ENCODE peak calls at places on chromosomes 4 and X, in eight cellular contexts. D is fibroblast of lung, E is GM12865, G is GM23338, V is cardiac fibroblast, B is IMR-90, X is ovary, I is AG10803. P is an unnamed sample.

GRCh38 chr4:48268956-48269860 is at the start of gene TEC:
- DNase-seq in B (no peak), V (peak; percentile 21), E (peak; percentile 66), X (peak; percentile 20), I (peak; percentile 5), G (peak; percentile 80), D (peak; percentile 21), P (peak; percentile 89)

GRCh38 chrX:41137589-41137988 is 52.3 kb downstream of the USP9X start:
- DNase-seq in D (peak; percentile 12), I (no peak), X (no peak), V (no peak), G (peak; percentile 20), E (no peak), B (peak; percentile 19), P (no peak)

GRCh38 chr4:26288308-26288982 is 32.4 kb upstream of the RBPJ start:
- DNase-seq in E (peak; percentile 86), B (peak; percentile 77), X (no peak), I (peak; percentile 66), V (peak; percentile 77), G (no peak), D (peak; percentile 55), P (no peak)

GRCh38 chrX:107683124-107683895 is 55.0 kb downstream of the PRPS1 start:
- DNase-seq in G (no peak), B (no peak), V (peak; percentile 39), E (no peak), D (no peak), X (peak; percentile 38), I (no peak), P (peak; percentile 38)

GRCh38 chrX:150363561-150364346 is 637 bp downstream of the MAMLD1 start:
- DNase-seq in V (peak; percentile 49), E (no peak), G (peak; percentile 59), B (peak; percentile 29), X (peak; percentile 35), I (peak; percentile 40), D (peak; percentile 43), P (peak; percentile 67)

GRCh38 chr4:1554876-1555265 is 129.2 kb downstream of the FAM53A start:
- DNase-seq in I (no peak), X (no peak), G (no peak), V (no peak), B (no peak), D (no peak), E (no peak), P (no peak)

GRCh38 chr4:6123116-6123515 is 77.2 kb downstream of the JAKMIP1 start:
- DNase-seq in G (no peak), I (no peak), V (no peak), X (no peak), D (no peak), E (no peak), B (no peak), P (no peak)

GRCh38 chr4:140213736-140214135 is 59.8 kb upstream of the MAML3 start:
- DNase-seq in X (no peak), I (no peak), V (peak; percentile 37), B (peak; percentile 66), D (peak; percentile 71), E (no peak), G (no peak), P (peak; percentile 49)

GRCh38 chr4:87949961-87950360 is 25.6 kb upstream of the SPP1 start:
- DNase-seq in I (peak; percentile 6), G (no peak), X (no peak), B (peak; percentile 21), V (peak; percentile 26), D (peak; percentile 71), E (no peak), P (no peak)

GRCh38 chrX:150200361-150200760 is 162.8 kb upstream of the MAMLD1 start:
- DNase-seq in I (no peak), G (no peak), E (no peak), D (no peak), V (no peak), X (no peak), B (no peak), P (no peak)

GRCh38 chr4:78121338-78121904 is 64.3 kb downstream of the FRAS1 start:
- DNase-seq in D (no peak), G (no peak), I (no peak), E (no peak), V (no peak), B (no peak), X (no peak), P (no peak)

GRCh38 chr4:95949136-95949765 is 109.4 kb downstream of the PDHA2 start:
- DNase-seq in D (peak; percentile 34), I (no peak), V (peak; percentile 31), B (no peak), X (no peak), G (peak; percentile 2), E (no peak), P (no peak)

GRCh38 chr4:36677122-36677521 is 395.7 kb downstream of the DTHD1 start:
- DNase-seq in E (no peak), X (no peak), B (no peak), V (peak; percentile 9), G (no peak), D (peak; percentile 1), I (no peak), P (no peak)

GRCh38 chr4:113294910-113295309 is 245.5 kb downstream of the ANK2 start:
- DNase-seq in D (no peak), G (no peak), V (no peak), B (no peak), E (no peak), X (no peak), I (no peak), P (no peak)

GRCh38 chr4:24322986-24323385 is 261.4 kb downstream of the DHX15 start:
- DNase-seq in D (peak; percentile 64), E (no peak), B (no peak), G (no peak), V (peak; percentile 12), X (no peak), I (no peak), P (no peak)

GRCh38 chrX:109934434-109934833 is 68.5 kb upstream of the TMEM164 start:
- DNase-seq in E (no peak), I (peak; percentile 35), V (peak; percentile 80), X (no peak), G (no peak), B (peak; percentile 21), D (peak; percentile 54), P (no peak)

GRCh38 chrX:63418211-63418610 is 67.1 kb upstream of the SPIN4 start:
- DNase-seq in X (no peak), D (no peak), G (no peak), B (no peak), V (no peak), E (no peak), I (no peak), P (no peak)

GRCh38 chr4:7784131-7784870 is 155.4 kb downstream of the AFAP1 start:
- DNase-seq in E (no peak), G (no peak), V (no peak), I (no peak), D (no peak), B (no peak), X (no peak), P (no peak)

GRCh38 chr4:7503597-7503996 is 68.9 kb upstream of the PSAPL1 start:
- DNase-seq in E (no peak), D (no peak), B (no peak), X (no peak), V (no peak), G (no peak), I (no peak), P (no peak)

GRCh38 chr4:182215171-182215570 is 28.0 kb upstream of the TENM3 start:
- DNase-seq in G (no peak), I (no peak), V (no peak), B (no peak), E (no peak), X (no peak), D (peak; percentile 73), P (no peak)

GRCh38 chrX:14554132-14554715 is 24.9 kb downstream of the GLRA2 start:
- DNase-seq in X (peak; percentile 14), B (no peak), G (no peak), V (no peak), D (no peak), E (no peak), I (no peak), P (no peak)

GRCh38 chr4:85806346-85806745 is 331.4 kb downstream of the ARHGAP24 start:
- DNase-seq in X (no peak), I (no peak), V (no peak), G (no peak), D (no peak), B (no peak), E (no peak), P (no peak)

GRCh38 chr4:2432991-2433530 is 14.3 kb downstream of the CFAP99 start:
- DNase-seq in I (peak; percentile 11), D (peak; percentile 76), G (no peak), E (no peak), V (peak; percentile 51), B (peak; percentile 64), X (no peak), P (peak; percentile 59)

GRCh38 chr4:186021461-186022167 is 47.3 kb upstream of the TLR3 start:
- DNase-seq in X (peak; percentile 23), D (peak; percentile 24), E (peak; percentile 6), V (peak; percentile 77), B (peak; percentile 20), I (peak; percentile 34), G (peak; percentile 90), P (peak; percentile 85)
- H3K4me3 ChIP-seq in X (peak overlapping the region; percentile 6), D (no peak overlapping the region), E (no peak overlapping the region), V (peak overlapping the region; percentile 24), B (no peak overlapping the region), I (no peak overlapping the region), G (no peak overlapping the region), P (no peak overlapping the region)

GRCh38 chr4:82939414-82939813 is 38.9 kb downstream of the THAP9 start:
- DNase-seq in D (no peak), X (no peak), V (no peak), G (no peak), E (no peak), B (no peak), I (no peak), P (no peak)
- TF ChIP-seq CTCF in D (no peak), X (no peak), V (no peak), G (no peak), E (no peak), B (no peak), I (no peak), P (no peak)

DNA sequence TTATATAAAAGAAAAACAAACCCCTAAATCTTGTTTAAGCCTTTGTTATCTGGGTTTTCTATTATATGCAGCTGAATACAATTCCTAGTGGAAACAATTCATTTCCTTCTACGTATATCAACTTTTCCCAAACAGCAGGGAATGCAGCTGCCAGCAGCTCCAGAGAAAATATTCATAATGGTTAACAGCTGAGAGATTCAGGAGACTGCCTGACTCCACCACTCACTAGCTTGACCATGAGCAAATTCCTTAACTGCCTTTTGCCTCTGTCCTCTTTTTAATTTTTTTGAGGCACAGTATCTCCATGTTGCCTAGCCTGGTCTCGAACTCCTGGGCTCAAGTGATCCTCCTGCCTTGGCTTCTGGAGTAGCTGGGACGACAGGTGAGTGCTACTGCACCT is 146.2 kb downstream of the SPATA18 start:
- DNase-seq in I (peak; percentile 54), X (no peak), D (no peak), E (no peak), B (no peak), G (no peak), V (no peak), P (no peak)
- H3K4me3 ChIP-seq in I (no peak overlapping the region), X (no peak overlapping the region), D (no peak overlapping the region), E (no peak overlapping the region), B (no peak overlapping the region), G (no peak overlapping the region), V (no peak overlapping the region), P (no peak overlapping the region)

DNA sequence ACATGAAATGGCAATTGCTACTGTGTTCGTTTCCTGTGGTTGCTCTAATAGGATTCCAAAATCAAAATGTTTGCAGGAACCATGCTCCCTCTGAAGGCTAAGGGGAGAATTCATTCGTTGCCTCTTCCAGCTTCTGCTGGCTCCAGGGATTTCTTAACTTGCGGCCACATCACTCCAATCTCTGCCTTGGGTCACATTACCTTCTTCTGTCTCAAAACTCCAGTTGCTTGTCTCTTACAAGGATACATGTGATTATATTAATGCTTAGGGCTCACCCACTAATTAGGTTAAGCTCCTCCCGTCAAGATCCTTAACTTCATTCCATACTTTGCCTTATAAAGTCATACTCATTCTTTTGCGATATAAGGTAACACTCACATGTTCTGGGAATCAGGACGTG is 208.4 kb downstream of the RBM46 start:
- DNase-seq in D (no peak), I (no peak), G (peak; percentile 21), V (no peak), X (no peak), B (no peak), E (no peak), P (no peak)
- TF ChIP-seq CTCF in D (no peak), I (no peak), G (no peak), V (no peak), X (no peak), B (no peak), E (no peak), P (peak; percentile 41)